ENCODE peak calls at places on chromosomes 16 and 17, in six cellular contexts. E is left ventricle myocardium inferior; R is activated naive CD4-positive, alpha-beta T cell treated with anti-CD3 and anti-CD28 coated beads for 36 hours; F is effector memory CD8-positive, alpha-beta T cell; D is stimulated activated CD8-positive, alpha-beta memory T cell treated with anti-CD3 and anti-CD28 coated beads, Interleukin-4, amount 100 ng/mL, for 24 hours; S is T-helper 2 cell. C is an unnamed sample.

GRCh38 chr17:71899317-71899716 is 221.5 kb upstream of the SOX9 start:
- DNase-seq in D (no peak), E (no peak), F (no peak), S (no peak), R (no peak), C (no peak)

GRCh38 chr16:19687279-19687678 is 30.7 kb downstream of the KNOP1 start:
- DNase-seq in D (no peak), R (no peak), E (no peak), F (no peak), S (no peak), C (no peak)

GRCh38 chr17:76635659-76636360 is 7.7 kb downstream of the ST6GALNAC1 start:
- DNase-seq in S (no peak), E (no peak), D (no peak), F (no peak), R (no peak), C (no peak)

GRCh38 chr16:49644143-49644460 is 211.8 kb downstream of the ZNF423 start:
- DNase-seq in F (no peak), E (no peak), S (no peak), R (no peak), D (no peak), C (no peak)

GRCh38 chr16:11742041-11742535 is 569 bp downstream of the TXNDC11 start:
- DNase-seq in F (no peak), E (peak; percentile 46), D (peak; percentile 22), R (peak; percentile 59), S (peak; percentile 62), C (no peak)

GRCh38 chr17:37392024-37392590 is 14.5 kb downstream of the ACACA start:
- DNase-seq in F (no peak), R (no peak), D (no peak), E (no peak), S (peak; percentile 52), C (no peak)

GRCh38 chr16:67593288-67593687 is 31.0 kb downstream of the CTCF start:
- DNase-seq in R (no peak), D (no peak), F (no peak), S (no peak), E (no peak), C (no peak)

GRCh38 chr17:44317545-44317944 is 7.1 kb downstream of the SLC25A39 start:
- DNase-seq in S (no peak), D (no peak), R (no peak), E (no peak), F (no peak), C (no peak)

GRCh38 chr17:32746280-32746679 is 130.6 kb downstream of the MYO1D start:
- DNase-seq in S (no peak), D (no peak), R (no peak), E (no peak), F (no peak), C (no peak)

GRCh38 chr17:29590979-29591736 is 1.7 kb upstream of the GIT1 start:
- DNase-seq in S (peak; percentile 36), E (no peak), D (no peak), R (peak; percentile 63), F (no peak), C (no peak)

GRCh38 chr16:2904100-2904921 is 7.4 kb upstream of the FLYWCH1 start:
- DNase-seq in F (peak; percentile 72), E (peak; percentile 87), D (peak; percentile 65), R (peak; percentile 79), S (peak; percentile 86), C (peak; percentile 84)

GRCh38 chr17:54948380-54948779 is 20.1 kb downstream of the COX11 start:
- DNase-seq in D (no peak), F (no peak), E (no peak), R (no peak), S (peak; percentile 63), C (no peak)

GRCh38 chr16:65306313-65306712 is 184.4 kb upstream of the CDH11 start:
- DNase-seq in E (no peak), R (no peak), F (no peak), S (no peak), D (no peak), C (no peak)

GRCh38 chr17:11986939-11987329 is 10.3 kb downstream of the ZNF18 start:
- DNase-seq in F (no peak), E (no peak), D (no peak), S (no peak), R (no peak), C (no peak)

GRCh38 chr17:56806949-56807348 is 26.8 kb downstream of the C17orf67 start:
- DNase-seq in F (no peak), E (no peak), D (no peak), R (no peak), S (no peak), C (no peak)

GRCh38 chr16:868386-868755 is 67.8 kb upstream of the GNG13 start:
- DNase-seq in S (no peak), R (no peak), F (no peak), D (no peak), E (no peak), C (no peak)

GRCh38 chr16:47636501-47637090 is 175.5 kb downstream of the PHKB start:
- DNase-seq in S (no peak), F (no peak), E (no peak), R (no peak), D (no peak), C (no peak)

GRCh38 chr17:60110586-60110985 is 31.9 kb upstream of the HEATR6 start:
- DNase-seq in S (no peak), E (no peak), R (no peak), D (no peak), F (no peak), C (no peak)

GRCh38 chr16:52613508-52613907 is 66.6 kb upstream of the TOX3 start:
- DNase-seq in S (no peak), F (no peak), R (no peak), D (no peak), E (no peak), C (no peak)

GRCh38 chr17:71441098-71441497 is 679.7 kb upstream of the SOX9 start:
- DNase-seq in R (no peak), D (no peak), F (no peak), S (no peak), E (no peak), C (no peak)

GRCh38 chr16:58121132-58121531 is 8.0 kb downstream of the CFAP20 start:
- DNase-seq in S (no peak), F (no peak), R (no peak), E (no peak), D (no peak), C (no peak)

GRCh38 chr17:37399404-37399803 is 7.2 kb downstream of the ACACA start:
- DNase-seq in D (no peak), R (no peak), F (no peak), S (no peak), E (no peak), C (no peak)

GRCh38 chr16:29784157-29784556 is 6.1 kb downstream of the ZG16 start:
- DNase-seq in D (no peak), E (no peak), R (peak; percentile 68), F (no peak), S (peak; percentile 65), C (no peak)

GRCh38 chr17:17780941-17781590 is 55.7 kb downstream of the SREBF1 start:
- DNase-seq in R (no peak), S (no peak), D (no peak), F (no peak), E (no peak), C (no peak)

GRCh38 chr17:34227707-34228106 is 27.4 kb upstream of the CCL2 start:
- DNase-seq in S (no peak), F (no peak), R (no peak), E (no peak), D (no peak), C (no peak)

GRCh38 chr17:41863074-41863843 is 2.0 kb downstream of the KLHL11 start:
- DNase-seq in D (no peak), F (peak; percentile 9), E (no peak), S (peak; percentile 88), R (peak; percentile 50), C (no peak)

GRCh38 chr16:55698331-55698730 is 42.5 kb downstream of the SLC6A2 start:
- DNase-seq in F (no peak), R (no peak), D (no peak), S (no peak), E (no peak), C (no peak)

GRCh38 chr17:16346721-16347271 is 6.5 kb downstream of the CENPV start:
- DNase-seq in D (no peak), S (no peak), E (no peak), F (no peak), R (no peak), C (no peak)

GRCh38 chr16:57039148-57039812 is 49.9 kb downstream of the NLRC5 start:
- DNase-seq in E (no peak), S (peak; percentile 81), D (no peak), R (peak; percentile 62), F (peak; percentile 27), C (peak; percentile 45)

GRCh38 chr17:59366040-59366757 is 34.7 kb downstream of the YPEL2 start:
- DNase-seq in S (no peak), E (no peak), R (peak; percentile 9), F (no peak), D (no peak), C (no peak)

GRCh38 chr17:22278302-22279275 is 586.3 kb downstream of the KCNJ18 start:
- DNase-seq in S (no peak), F (no peak), E (no peak), R (no peak), D (no peak), C (no peak)

GRCh38 chr16:67843343-67843765 is 1.2 kb downstream of the THAP11 start:
- DNase-seq in F (no peak), D (no peak), S (no peak), E (no peak), R (no peak), C (no peak)

GRCh38 chr17:82202981-82203380 is 9.7 kb downstream of the CCDC57 start:
- DNase-seq in F (no peak), E (no peak), S (no peak), R (peak; percentile 51), D (no peak), C (no peak)

GRCh38 chr16:31204871-31205666 is 2.5 kb upstream of the PYCARD start:
- DNase-seq in F (no peak), R (no peak), D (no peak), S (no peak), E (no peak), C (no peak)

GRCh38 chr17:16977932-16978331 is 6.0 kb upstream of the TNFRSF13B start:
- DNase-seq in D (no peak), R (no peak), E (no peak), S (no peak), F (no peak), C (no peak)